ENCODE peak calls at places on chromosome 3, in six cellular contexts. S is WERI-Rb-1, O is endothelial cell, Z is AG09309, A is upper lobe of left lung, T is GM10248. Y is an unnamed sample.

GRCh38 chr3:43105597-43106292 is at the start of gene POMGNT2:
- DNase-seq in S (peak), O (peak), Z (peak), A (peak), T (peak), Y (peak)

GRCh38 chr3:88767746-88768145 is 339.7 kb upstream of the EPHA3 start:
- DNase-seq in S (no peak), O (no peak), Z (no peak), A (no peak), T (no peak), Y (no peak)

GRCh38 chr3:119632829-119633228 is 27.6 kb downstream of the POPDC2 start:
- DNase-seq in S (no peak), O (no peak), Z (no peak), A (no peak), T (no peak), Y (no peak)

GRCh38 chr3:17063591-17063990 is 178.8 kb downstream of the PLCL2 start:
- DNase-seq in S (no peak), O (no peak), Z (no peak), A (no peak), T (no peak), Y (no peak)

GRCh38 chr3:173410836-173411235 is 13.3 kb downstream of the NLGN1 start:
- DNase-seq in S (no peak), O (no peak), Z (no peak), A (no peak), T (no peak), Y (no peak)

GRCh38 chr3:124157748-124158147 is 165.8 kb upstream of the ROPN1 start:
- DNase-seq in S (no peak), O (no peak), Z (no peak), A (no peak), T (no peak), Y (no peak)

GRCh38 chr3:196149922-196150321 is 61.3 kb downstream of the ZDHHC19 start:
- DNase-seq in S (no peak), O (no peak), Z (no peak), A (no peak), T (no peak), Y (no peak)

GRCh38 chr3:111072016-111072891 is 638 bp downstream of the NECTIN3 start:
- DNase-seq in S (peak), O (peak), Z (no peak), A (peak), T (no peak), Y (no peak)

GRCh38 chr3:106794442-106794841 is 582.8 kb upstream of the CCDC54 start:
- DNase-seq in S (no peak), O (no peak), Z (no peak), A (no peak), T (no peak), Y (no peak)

GRCh38 chr3:126315916-126316514 is 41.2 kb downstream of the KLF15 start:
- DNase-seq in S (no peak), O (no peak), Z (no peak), A (peak), T (no peak), Y (no peak)

GRCh38 chr3:114285648-114286230 is 8.1 kb upstream of the TIGIT start:
- DNase-seq in S (no peak), O (no peak), Z (no peak), A (no peak), T (no peak), Y (no peak)

GRCh38 chr3:112514527-112515128 is 15.4 kb upstream of the BTLA start:
- DNase-seq in S (no peak), O (no peak), Z (no peak), A (no peak), T (peak), Y (peak)

GRCh38 chr3:36075491-36075890 is 304.8 kb upstream of the STAC start:
- DNase-seq in S (no peak), O (no peak), Z (peak), A (no peak), T (no peak), Y (no peak)

GRCh38 chr3:171407746-171408145 is 52.5 kb downstream of the TNIK start:
- DNase-seq in S (no peak), O (no peak), Z (peak), A (no peak), T (no peak), Y (no peak)

GRCh38 chr3:39404943-39405686 is 1.4 kb upstream of the RPSA start:
- DNase-seq in S (no peak), O (no peak), Z (no peak), A (no peak), T (no peak), Y (no peak)

GRCh38 chr3:39405687-39406367 is 693 bp upstream of the RPSA start:
- DNase-seq in S (no peak), O (no peak), Z (no peak), A (no peak), T (no peak), Y (no peak)

GRCh38 chr3:39407259-39407629 is 724 bp downstream of the RPSA start:
- DNase-seq in S (no peak), O (no peak), Z (no peak), A (no peak), T (no peak), Y (no peak)

GRCh38 chr3:39407773-39408492 is 1.4 kb downstream of the RPSA start:
- DNase-seq in S (no peak), O (no peak), Z (no peak), A (no peak), T (no peak), Y (no peak)

DNA sequence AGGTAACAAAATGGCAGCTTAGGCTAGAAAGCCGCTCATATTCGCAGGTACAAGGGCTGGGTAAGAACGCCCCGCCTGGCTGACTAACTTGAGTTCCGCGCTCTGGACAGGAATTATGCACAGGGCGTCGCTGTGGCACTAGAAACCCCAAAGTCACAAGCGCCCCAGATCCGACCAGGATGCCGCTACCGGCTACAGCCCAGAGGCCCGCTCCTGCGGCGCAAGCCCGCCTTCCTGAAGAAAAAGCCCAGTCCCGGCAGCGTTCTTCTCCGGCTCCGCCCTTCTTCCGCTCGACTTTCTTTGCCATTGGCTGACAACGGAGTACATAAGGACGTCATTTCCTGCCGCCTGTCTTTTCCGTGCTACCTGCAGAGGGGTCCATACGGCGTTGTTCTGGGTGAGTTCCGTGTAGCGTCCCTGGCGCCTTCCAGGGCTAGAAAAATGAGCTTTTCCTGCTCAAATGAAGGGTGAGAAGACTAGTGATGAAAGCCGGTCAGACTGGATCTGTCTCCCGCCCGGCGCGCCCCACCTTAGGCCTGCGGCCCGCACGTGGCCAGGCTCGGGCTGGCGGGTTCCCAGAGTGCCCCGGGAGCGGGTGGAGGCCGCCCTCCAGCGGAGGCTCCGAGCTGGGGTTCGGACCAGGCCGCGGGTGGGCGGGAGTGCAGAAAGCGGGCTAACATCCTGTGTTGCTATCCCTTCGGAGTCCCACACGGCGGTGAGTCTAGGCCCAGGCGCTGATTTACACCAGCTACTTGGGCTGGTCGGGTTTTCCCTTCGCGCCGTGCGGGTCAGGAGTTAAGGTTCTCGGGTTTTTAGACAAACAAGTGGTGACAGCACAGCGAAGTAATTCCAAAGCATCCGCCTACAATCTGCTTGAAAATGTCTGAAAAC is at the start of gene RPSA:
- DNase-seq in S (peak), O (peak), Z (peak), A (peak), T (peak), Y (peak)
- TF ChIP-seq CTCF in S (peak), O (no peak), Z (no peak), A (peak), T (peak), Y (peak)

GRCh38 chr3:52084954-52085730 is 28.8 kb upstream of the DUSP7 start:
- DNase-seq in S (no peak), O (peak), Z (no peak), A (peak), T (no peak), Y (no peak)
- TF ChIP-seq CTCF in S (no peak), O (no peak), Z (no peak), A (no peak), T (no peak), Y (no peak)

DNA sequence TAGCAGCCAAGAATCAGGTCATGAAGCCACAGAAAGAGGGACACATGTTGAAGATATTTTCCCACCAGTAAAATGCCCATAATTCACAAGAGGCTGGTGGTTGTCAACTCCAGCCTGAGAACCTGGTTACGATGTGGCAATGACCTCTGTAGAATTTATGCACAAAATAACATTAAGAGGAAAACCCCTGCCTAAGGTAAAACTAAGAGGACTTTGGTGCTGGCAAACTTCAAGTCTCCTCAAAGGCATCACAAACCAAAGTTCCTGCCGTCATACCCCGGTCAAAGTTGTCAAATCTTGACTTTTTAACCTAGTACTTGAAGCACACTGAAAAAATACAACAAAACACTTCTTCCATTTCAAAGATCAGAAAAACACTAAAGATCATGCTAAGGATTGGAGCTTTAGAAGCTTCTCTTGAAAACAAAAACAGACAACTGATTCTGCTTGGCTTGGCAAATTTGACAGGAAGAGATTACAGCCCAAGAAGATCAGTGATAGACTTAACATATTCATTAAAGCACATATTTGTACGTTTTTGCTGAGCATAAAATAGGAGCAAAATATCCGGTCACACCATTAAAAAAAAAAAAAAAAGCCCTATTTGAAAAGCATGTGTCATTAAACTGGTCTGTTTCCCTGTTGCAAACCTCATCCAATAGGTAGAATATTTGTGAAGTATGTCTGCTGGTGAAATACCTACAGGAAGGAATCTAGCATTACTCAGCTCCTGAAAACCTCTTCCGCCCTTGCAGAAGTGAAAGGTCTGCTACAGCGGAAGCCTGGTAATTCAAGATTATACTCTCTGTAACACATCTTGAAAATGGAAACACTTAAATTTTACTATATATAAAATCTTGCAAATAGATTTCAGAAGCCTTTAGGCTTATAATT is 22.8 kb downstream of the EIF4E3 start:
- DNase-seq in S (no peak), O (no peak), Z (no peak), A (no peak), T (no peak), Y (no peak)
- TF ChIP-seq CTCF in S (no peak), O (no peak), Z (no peak), A (no peak), T (no peak), Y (no peak)

GRCh38 chr3:194606163-194606562 is 27.1 kb downstream of the TMEM44 start:
- DNase-seq in S (no peak), O (no peak), Z (no peak), A (no peak), T (no peak), Y (no peak)

GRCh38 chr3:194602580-194603300 is 30.5 kb downstream of the TMEM44 start:
- DNase-seq in S (no peak), O (no peak), Z (no peak), A (no peak), T (no peak), Y (no peak)

GRCh38 chr3:194604126-194604525 is 29.1 kb downstream of the TMEM44 start:
- DNase-seq in S (no peak), O (no peak), Z (no peak), A (peak), T (no peak), Y (no peak)

GRCh38 chr3:194606941-194607340 is 26.3 kb downstream of the TMEM44 start:
- DNase-seq in S (no peak), O (no peak), Z (no peak), A (no peak), T (no peak), Y (no peak)

GRCh38 chr3:194604837-194605236 is 28.4 kb downstream of the TMEM44 start:
- DNase-seq in S (no peak), O (no peak), Z (no peak), A (no peak), T (no peak), Y (no peak)
- TF ChIP-seq CTCF in S (peak), O (no peak), Z (peak), A (no peak), T (no peak), Y (no peak)

DNA sequence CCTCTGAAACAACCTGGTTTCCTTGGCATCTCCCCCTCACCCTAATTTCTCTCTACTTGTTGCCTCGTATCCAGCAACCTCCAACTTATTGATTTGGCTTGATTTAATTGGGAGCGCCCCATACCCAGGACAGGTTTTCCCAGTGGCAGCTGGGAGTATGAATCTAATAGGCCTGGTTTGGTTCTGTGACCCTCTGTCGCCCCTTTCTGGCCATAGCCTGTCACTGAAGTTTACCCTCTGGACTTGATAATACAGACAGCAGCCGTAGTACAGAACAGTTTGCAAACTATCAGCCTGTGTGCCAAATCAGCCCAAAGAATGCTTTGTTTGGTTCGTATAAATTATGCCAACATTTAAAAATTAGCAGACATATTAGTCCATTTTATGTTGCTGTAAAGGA is 525.1 kb upstream of the GOLIM4 start:
- DNase-seq in S (peak), O (peak), Z (no peak), A (no peak), T (no peak), Y (peak)
- TF ChIP-seq CTCF in S (peak), O (peak), Z (peak), A (no peak), T (peak), Y (peak)

GRCh38 chr3:20055020-20055775 is 15.0 kb downstream of the KAT2B start:
- DNase-seq in S (no peak), O (no peak), Z (no peak), A (no peak), T (no peak), Y (no peak)

GRCh38 chr3:20060924-20061323 is 20.7 kb downstream of the KAT2B start:
- DNase-seq in S (no peak), O (no peak), Z (no peak), A (no peak), T (no peak), Y (no peak)

GRCh38 chr3:20054549-20054987 is 14.3 kb downstream of the KAT2B start:
- DNase-seq in S (no peak), O (no peak), Z (peak), A (no peak), T (no peak), Y (peak)

GRCh38 chr3:20056727-20057611 is 16.7 kb downstream of the KAT2B start:
- DNase-seq in S (no peak), O (no peak), Z (no peak), A (no peak), T (no peak), Y (peak)

GRCh38 chr3:20057612-20058180 is 17.4 kb downstream of the KAT2B start:
- DNase-seq in S (no peak), O (no peak), Z (no peak), A (no peak), T (no peak), Y (no peak)
- TF ChIP-seq CTCF in S (no peak), O (no peak), Z (no peak), A (no peak), T (no peak), Y (no peak)

DNA sequence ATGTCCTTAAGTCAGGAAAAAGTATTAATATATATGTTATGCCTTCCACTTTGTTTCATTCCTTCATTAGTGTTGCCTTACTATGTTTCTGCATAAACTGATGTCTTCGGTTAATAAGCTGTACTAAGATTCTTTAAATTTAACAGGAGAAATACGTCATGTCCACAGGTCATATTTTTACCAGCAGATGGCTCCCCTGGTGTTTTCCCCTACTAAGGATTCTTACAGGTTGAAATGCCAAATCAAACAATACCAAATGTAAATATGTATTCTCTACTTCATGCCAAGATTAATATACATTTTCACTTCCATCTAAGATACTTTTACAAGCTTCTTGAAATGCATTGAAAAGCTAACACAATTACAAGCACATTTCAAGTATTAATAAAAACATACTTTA is 1602.1 kb downstream of the SI start:
- DNase-seq in S (no peak), O (no peak), Z (no peak), A (no peak), T (no peak), Y (no peak)
- TF ChIP-seq CTCF in S (no peak), O (no peak), Z (no peak), A (no peak), T (no peak), Y (no peak)

GRCh38 chr3:5729852-5730251 is 542.3 kb downstream of the EDEM1 start:
- DNase-seq in S (peak), O (no peak), Z (no peak), A (no peak), T (no peak), Y (no peak)
- TF ChIP-seq CTCF in S (peak), O (no peak), Z (no peak), A (no peak), T (no peak), Y (no peak)

DNA sequence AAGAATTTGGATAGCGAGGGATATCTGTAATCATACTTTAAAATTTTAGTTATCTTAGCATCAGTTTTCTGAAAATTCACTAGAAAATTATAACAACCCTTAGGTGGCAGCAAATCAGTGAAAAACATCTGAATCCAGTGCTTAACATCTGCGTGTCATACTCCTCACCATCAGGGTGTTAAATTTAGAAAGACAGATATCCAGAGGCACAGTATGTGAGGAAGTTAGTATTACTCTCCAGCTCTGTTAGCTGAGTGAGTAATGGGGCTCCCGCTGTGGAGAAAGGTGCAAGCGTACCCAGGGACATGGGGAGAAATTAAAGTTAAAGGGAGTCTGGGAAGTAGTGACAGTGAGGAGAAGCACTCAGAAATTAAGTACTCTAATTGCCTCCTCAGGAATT is 50.9 kb downstream of the CEP63 start:
- DNase-seq in S (no peak), O (no peak), Z (no peak), A (no peak), T (no peak), Y (no peak)
- TF ChIP-seq CTCF in S (no peak), O (no peak), Z (no peak), A (no peak), T (no peak), Y (no peak)

Y was measured in GM20000.